ENCODE peak calls at places on chromosomes 12 and 14, in seven cellular contexts. T, N, F, W, A, D and B are unnamed samples.

GRCh38 chr14:99271288-99271941 is 582 bp downstream of the BCL11B start:
- DNase-seq in F (no peak), D (no peak), T (peak), W (no peak), A (no peak), N (no peak), B (peak)

GRCh38 chr14:67425603-67426002 is 13.6 kb upstream of the PLEK2 start:
- DNase-seq in A (no peak), F (no peak), T (no peak), W (no peak), N (no peak), D (no peak), B (no peak)

GRCh38 chr14:21825147-21825743 is 151.6 kb upstream of the OR4E1 start:
- DNase-seq in A (no peak), T (no peak), W (no peak), F (no peak), N (peak), D (no peak), B (no peak)

GRCh38 chr14:47872588-47872987 is 197.2 kb upstream of the MDGA2 start:
- DNase-seq in D (no peak), A (no peak), N (no peak), F (no peak), T (no peak), W (no peak), B (no peak)

GRCh38 chr12:1843641-1844005 is 23.3 kb downstream of the LRTM2 start:
- DNase-seq in A (peak), N (no peak), T (no peak), D (no peak), F (no peak), W (no peak), B (no peak)

GRCh38 chr12:122064780-122065588 is 13.6 kb upstream of the MLXIP start:
- DNase-seq in N (peak), T (peak), W (peak), D (no peak), F (peak), A (peak), B (no peak)

GRCh38 chr12:129160282-129160681 is 307.0 kb downstream of the GLT1D1 start:
- DNase-seq in W (no peak), F (no peak), N (no peak), D (no peak), T (no peak), A (no peak), B (no peak)

GRCh38 chr12:117098361-117099217 is 627 bp downstream of the TESC start:
- DNase-seq in F (peak), A (peak), T (no peak), N (no peak), W (peak), D (peak), B (no peak)

GRCh38 chr14:103523583-103523969 is 946 bp upstream of the CKB start:
- DNase-seq in T (no peak), D (no peak), W (no peak), N (no peak), F (no peak), A (no peak), B (no peak)
- H3K4me3 ChIP-seq in T (no peak), D (no peak), W (no peak), N (no peak), F (peak), A (no peak), B (no peak)

DNA sequence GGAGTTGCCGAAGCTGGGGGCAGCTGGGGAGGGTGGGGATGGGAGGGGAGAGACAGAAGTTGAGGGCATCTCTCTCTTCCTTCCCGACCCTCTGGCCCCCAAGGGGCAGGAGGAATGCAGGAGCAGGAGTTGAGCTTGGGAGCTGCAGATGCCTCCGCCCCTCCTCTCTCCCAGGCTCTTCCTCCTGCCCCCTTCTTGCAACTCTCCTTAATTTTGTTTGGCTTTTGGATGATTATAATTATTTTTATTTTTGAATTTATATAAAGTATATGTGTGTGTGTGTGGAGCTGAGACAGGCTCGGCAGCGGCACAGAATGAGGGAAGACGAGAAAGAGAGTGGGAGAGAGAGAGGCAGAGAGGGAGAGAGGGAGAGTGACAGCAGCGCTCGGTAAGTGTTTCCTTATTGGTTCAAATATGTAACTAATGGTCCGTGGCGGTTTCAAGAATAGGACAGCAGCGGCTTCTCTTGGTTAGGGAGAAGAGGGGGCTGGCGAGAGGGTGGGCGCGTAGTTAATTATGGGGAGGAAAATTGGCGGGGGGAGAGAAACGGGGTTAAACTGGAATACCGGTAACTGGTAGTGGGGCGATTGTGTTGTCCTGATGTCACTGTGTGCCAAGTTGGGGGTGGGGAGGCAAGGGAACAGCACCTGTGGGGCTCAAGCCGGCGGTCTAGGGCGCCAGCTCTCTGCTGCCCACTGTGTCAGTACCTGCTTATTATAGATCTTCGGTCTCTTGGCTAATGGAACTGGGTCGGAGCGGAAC is 8.4 kb downstream of the HOXC8 start:
- DNase-seq in T (no peak), W (peak), D (no peak), N (no peak), A (peak), F (peak), B (no peak)
- TF ChIP-seq CTCF in T (peak), W (no peak), D (no peak), N (peak), A (no peak), F (no peak), B (no peak)

GRCh38 chr12:4810219-4810671 is 90.0 kb downstream of the GALNT8 start:
- DNase-seq in F (peak), N (no peak), T (no peak), W (no peak), A (no peak), D (no peak), B (no peak)
- H3K4me3 ChIP-seq in F (peak), N (no peak), T (no peak), W (no peak), A (no peak), D (peak), B (no peak)

DNA sequence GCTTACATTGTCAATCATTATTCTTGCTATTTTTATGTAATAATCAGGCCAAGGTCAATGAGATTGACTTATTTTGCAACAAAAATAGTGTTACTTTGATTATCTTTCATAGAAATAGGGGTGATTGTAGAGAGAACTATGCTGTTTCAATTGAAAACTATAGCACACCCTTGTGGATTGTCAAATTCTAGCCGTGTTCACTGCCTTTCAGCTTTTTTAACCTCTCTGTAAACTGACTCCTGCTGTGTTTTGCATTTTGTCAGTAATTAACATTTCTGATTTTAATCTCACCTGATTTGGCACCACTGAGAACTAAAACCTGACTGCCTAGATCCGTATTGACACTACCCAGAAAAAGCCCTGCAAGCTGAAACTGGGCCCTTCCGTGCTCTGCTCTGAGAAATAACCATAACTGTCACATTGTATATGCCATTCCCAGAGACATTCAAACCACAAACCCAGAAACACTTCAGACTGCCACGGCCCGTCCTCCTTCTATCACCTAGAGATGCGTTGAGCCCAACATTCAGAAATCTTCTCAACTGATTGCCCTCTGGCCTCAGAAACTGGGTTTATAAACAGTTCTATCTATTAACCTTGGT is 26.6 kb upstream of the ETV6 start:
- DNase-seq in N (no peak), T (no peak), A (no peak), W (no peak), D (no peak), F (no peak), B (no peak)
- TF ChIP-seq CTCF in N (peak), T (no peak), A (no peak), W (no peak), D (no peak), F (peak), B (no peak)

GRCh38 chr12:30462249-30462648 is 233.4 kb downstream of the IPO8 start:
- DNase-seq in A (no peak), T (no peak), W (no peak), N (no peak), F (no peak), D (no peak), B (no peak)
- H3K4me3 ChIP-seq in A (no peak), T (no peak), W (no peak), N (no peak), F (no peak), D (no peak), B (no peak)

GRCh38 chr14:92690171-92691011 is 58.0 kb downstream of the LGMN start:
- DNase-seq in W (peak), A (no peak), D (peak), N (peak), F (no peak), T (peak), B (no peak)
- TF ChIP-seq CTCF in W (peak), A (peak), D (peak), N (peak), F (peak), T (peak), B (no peak)